ENCODE peak calls at places on chromosomes 12 and 14, in four cellular contexts. M is transverse colon, V is mesendoderm, Y is fibroblast of lung. E is an unnamed sample.

GRCh38 chr12:29726321-29726692 is 57.4 kb downstream of the TMTC1 start:
- DNase-seq in M (no peak), V (no peak), Y (peak; percentile 51), E (no peak)

GRCh38 chr14:56487090-56487667 is 92.4 kb upstream of the TMEM260 start:
- DNase-seq in V (peak; percentile 23), M (no peak), Y (peak; percentile 22), E (no peak)

GRCh38 chr12:79766705-79767464 is 76.1 kb upstream of the PAWR start:
- DNase-seq in M (no peak), V (peak; percentile 32), Y (peak; percentile 79), E (no peak)

GRCh38 chr12:120199025-120199424 is 1.9 kb downstream of the RPLP0 start:
- DNase-seq in M (no peak), Y (no peak), V (no peak), E (no peak)

GRCh38 chr12:52119398-52120254 is 40.1 kb downstream of the SMIM41 start:
- DNase-seq in V (peak; percentile 90), M (peak; percentile 47), Y (peak; percentile 13), E (no peak)

GRCh38 chr14:77641534-77642341 is 25.3 kb upstream of the SPTLC2 start:
- DNase-seq in V (no peak), M (peak; percentile 76), Y (peak; percentile 47), E (peak; percentile 30)

GRCh38 chr12:116937640-116938039 is 26.9 kb downstream of the FBXW8 start:
- DNase-seq in V (no peak), M (no peak), Y (no peak), E (no peak)

GRCh38 chr12:30926243-30927209 is at the start of gene TSPAN11:
- DNase-seq in M (no peak), V (peak; percentile 64), Y (peak; percentile 56), E (no peak)

GRCh38 chr14:77123381-77124344 is 17.9 kb downstream of the ZDHHC22 start:
- DNase-seq in Y (no peak), V (peak; percentile 64), M (peak; percentile 95), E (no peak)

GRCh38 chr12:101407438-101408345 is at the start of gene ARL1:
- DNase-seq in Y (peak; percentile 91), V (peak; percentile 90), M (peak; percentile 89), E (peak; percentile 53)

GRCh38 chr14:69107407-69108003 is 45.4 kb downstream of the DCAF5 start:
- DNase-seq in V (peak; percentile 79), Y (peak; percentile 62), M (peak; percentile 33), E (peak; percentile 2)

GRCh38 chr12:102501773-102502172 is 21.4 kb upstream of the IGF1 start:
- DNase-seq in M (no peak), V (no peak), Y (no peak), E (no peak)

GRCh38 chr14:101475468-101476257 is 85.6 kb upstream of the DIO3 start:
- DNase-seq in V (no peak), Y (peak; percentile 74), M (no peak), E (no peak)
- H3K27ac ChIP-seq in V (no peak overlapping the region), Y (no peak overlapping the region), M (peak overlapping the region; percentile 70), E (no peak overlapping the region)

GRCh38 chr14:30553311-30553989 is 5.5 kb upstream of the G2E3 start:
- DNase-seq in Y (peak; percentile 89), V (no peak), M (no peak), E (no peak)
- H3K27ac ChIP-seq in Y (no peak overlapping the region), V (no peak overlapping the region), M (no peak overlapping the region), E (no peak overlapping the region)

DNA sequence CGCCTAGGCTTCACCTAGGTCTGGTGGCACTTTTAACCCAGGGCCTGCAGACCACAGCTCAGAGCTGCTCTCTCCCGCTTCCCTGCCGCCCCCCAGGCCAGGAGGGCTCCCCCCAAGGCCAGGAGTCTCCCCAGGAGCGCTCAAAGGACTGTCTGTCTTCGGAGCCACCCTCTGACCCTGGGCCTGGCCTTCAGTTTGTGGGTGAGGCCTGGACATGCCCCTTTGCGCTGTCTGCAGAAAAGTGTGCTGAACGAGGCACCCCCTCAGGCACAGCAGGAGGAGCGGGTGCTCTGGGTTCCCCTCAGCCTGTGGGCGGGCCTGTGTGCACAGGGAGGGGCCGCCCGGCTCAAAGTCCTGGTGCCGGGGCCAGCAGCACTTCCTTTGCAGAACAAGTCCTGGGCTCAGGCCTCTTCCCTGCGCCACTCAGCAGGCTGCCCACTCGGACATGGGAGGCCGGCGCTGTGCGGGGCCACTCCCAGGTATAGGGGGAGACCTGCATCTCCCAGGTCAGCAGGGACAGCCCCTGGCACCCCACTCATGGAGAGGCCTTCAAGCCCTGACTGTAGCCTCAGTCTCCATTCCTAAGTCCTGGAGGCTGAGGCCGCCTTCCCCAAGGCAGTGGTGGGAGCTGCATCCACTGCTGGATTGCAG is 14.3 kb downstream of the DEGS2 start:
- DNase-seq in V (no peak), M (peak; percentile 87), Y (no peak), E (no peak)
- H3K27ac ChIP-seq in V (no peak overlapping the region), M (peak overlapping the region; percentile 86), Y (no peak overlapping the region), E (no peak overlapping the region)

DNA sequence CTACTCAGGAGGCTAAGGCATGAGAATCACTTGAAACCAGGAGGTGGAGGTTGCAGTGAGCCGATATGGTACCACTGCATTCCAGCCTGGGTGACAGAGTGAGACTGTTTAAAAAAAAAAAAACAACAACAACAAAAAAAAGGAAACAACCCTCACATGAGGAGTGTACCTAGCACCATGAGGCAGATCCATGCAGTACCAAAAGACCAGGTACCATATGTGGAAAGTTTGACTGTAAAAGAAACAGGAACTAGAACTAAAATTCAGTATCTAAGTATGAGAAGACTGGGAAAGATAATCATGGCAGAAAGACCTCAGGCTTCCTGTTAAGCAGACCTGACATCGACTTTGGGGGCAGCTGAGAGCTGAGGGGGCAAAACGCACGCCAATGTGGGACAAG is 55.1 kb downstream of the TRAFD1 start:
- DNase-seq in Y (no peak), V (no peak), M (no peak), E (no peak)
- H3K27ac ChIP-seq in Y (no peak overlapping the region), V (no peak overlapping the region), M (no peak overlapping the region), E (no peak overlapping the region)

E was measured in effector memory CD4-positive, alpha-beta T cell.